ENCODE peak calls at places on chromosomes 6 and 20, in four cellular contexts. B, Y, E and H are unnamed samples.

GRCh38 chr6:2141644-2142290 is 103.6 kb downstream of the GMDS start:
- DNase-seq in Y (no peak), E (no peak), B (no peak), H (no peak)

GRCh38 chr6:38797391-38797790 is 82.3 kb downstream of the DNAH8 start:
- DNase-seq in B (no peak), Y (no peak), E (no peak), H (no peak)

GRCh38 chr6:105806486-105806920 is 279.6 kb upstream of the PRDM1 start:
- DNase-seq in B (no peak), E (no peak), Y (no peak), H (no peak)

GRCh38 chr6:88804701-88805100 is 158.7 kb downstream of the RNGTT start:
- DNase-seq in E (no peak), B (no peak), Y (no peak), H (no peak)

GRCh38 chr6:134636221-134636830 is 313.6 kb downstream of the ALDH8A1 start:
- DNase-seq in Y (no peak), B (no peak), E (no peak), H (no peak)

GRCh38 chr6:28864321-28864923 is 59.4 kb downstream of the TRIM27 start:
- DNase-seq in E (no peak), Y (no peak), B (no peak), H (no peak)

GRCh38 chr20:36572701-36573102 is 695 bp upstream of the TGIF2 start:
- DNase-seq in E (peak), Y (no peak), B (no peak), H (no peak)

GRCh38 chr20:22556565-22557056 is 27.8 kb downstream of the FOXA2 start:
- DNase-seq in Y (no peak), B (no peak), E (no peak), H (no peak)

GRCh38 chr6:155103816-155104366 is 108.8 kb downstream of the TIAM2 start:
- DNase-seq in E (no peak), B (no peak), Y (no peak), H (no peak)

GRCh38 chr6:137497722-137498463 is 3.7 kb upstream of the OLIG3 start:
- DNase-seq in Y (no peak), E (no peak), B (peak), H (peak)

GRCh38 chr6:15956205-15957106 is 172.4 kb upstream of the MYLIP start:
- DNase-seq in B (no peak), Y (no peak), E (no peak), H (no peak)

GRCh38 chr6:42093582-42094329 is 43.4 kb downstream of the TAF8 start:
- DNase-seq in Y (peak), B (no peak), E (no peak), H (no peak)

GRCh38 chr20:18857640-18858039 is 44.1 kb downstream of the SCP2D1 start:
- DNase-seq in B (no peak), E (no peak), Y (no peak), H (no peak)

GRCh38 chr20:38412877-38413577 is 22.1 kb downstream of the SNHG17 start:
- DNase-seq in B (no peak), Y (no peak), E (no peak), H (no peak)

GRCh38 chr6:75747985-75748742 is 875 bp upstream of the MYO6 start:
- DNase-seq in Y (no peak), E (no peak), B (no peak), H (no peak)

GRCh38 chr6:45663181-45664180 is 285.7 kb upstream of the SUPT3H start:
- DNase-seq in Y (peak), E (peak), B (peak), H (peak)

GRCh38 chr6:14713561-14713960 is 532.3 kb upstream of the JARID2 start:
- DNase-seq in Y (no peak), E (no peak), B (no peak), H (no peak)

GRCh38 chr20:3398681-3399252 is 8.7 kb downstream of the DNAAF9 start:
- DNase-seq in E (no peak), Y (no peak), B (no peak), H (no peak)

GRCh38 chr6:34489229-34489805 is 23.4 kb downstream of the PACSIN1 start:
- DNase-seq in Y (no peak), B (no peak), E (no peak), H (no peak)

GRCh38 chr20:50187403-50188051 is 3.1 kb upstream of the CEBPB start:
- DNase-seq in B (no peak), Y (peak), E (no peak), H (no peak)

GRCh38 chr20:41172296-41173140 is 35.2 kb downstream of the PLCG1 start:
- DNase-seq in E (no peak), B (no peak), Y (no peak), H (peak)

GRCh38 chr6:144219056-144219685 is 66.0 kb upstream of the UTRN start:
- DNase-seq in E (no peak), Y (no peak), B (no peak), H (no peak)

GRCh38 chr20:51636123-51636522 is 93.6 kb upstream of the NFATC2 start:
- DNase-seq in B (no peak), E (no peak), Y (no peak), H (no peak)

GRCh38 chr20:62197801-62198200 is 15.0 kb downstream of the MTG2 start:
- DNase-seq in Y (peak), B (no peak), E (no peak), H (no peak)

GRCh38 chr20:3339076-3339475 is 68.4 kb downstream of the DNAAF9 start:
- DNase-seq in Y (no peak), B (no peak), E (no peak), H (no peak)

GRCh38 chr6:53579338-53579737 is 34.4 kb upstream of the GCLC start:
- DNase-seq in Y (no peak), B (no peak), E (no peak), H (no peak)

GRCh38 chr6:5582758-5583157 is 321.4 kb downstream of the FARS2 start:
- DNase-seq in B (no peak), Y (no peak), E (no peak), H (no peak)

GRCh38 chr20:62258499-62259293 is 20.4 kb downstream of the OSBPL2 start:
- DNase-seq in E (no peak), B (no peak), Y (no peak), H (no peak)

GRCh38 chr6:116764557-116764960 is 960 bp downstream of the FAM162B start:
- DNase-seq in E (no peak), B (peak), Y (peak), H (no peak)

GRCh38 chr20:32603046-32603726 is 18.1 kb upstream of the NOL4L start:
- DNase-seq in B (no peak), E (no peak), Y (no peak), H (no peak)

GRCh38 chr6:110999634-111000270 is 17.9 kb downstream of the RPF2 start:
- DNase-seq in E (no peak), Y (no peak), B (no peak), H (no peak)
- TF ChIP-seq CTCF in E (peak), Y (peak), B (peak), H (peak)

GRCh38 chr6:94813806-94814205 is 763.5 kb upstream of the MANEA start:
- DNase-seq in B (no peak), E (no peak), Y (no peak), H (no peak)
- TF ChIP-seq CTCF in B (no peak), E (no peak), Y (no peak), H (peak)

GRCh38 chr20:59955131-59955796 is 3.0 kb upstream of the CDH26 start:
- DNase-seq in B (no peak), E (no peak), Y (no peak), H (no peak)
- TF ChIP-seq CTCF in B (peak), E (no peak), Y (peak), H (peak)

GRCh38 chr6:24513602-24514001 is 18.8 kb downstream of the ALDH5A1 start:
- DNase-seq in B (no peak), E (no peak), Y (no peak), H (no peak)
- TF ChIP-seq CTCF in B (no peak), E (no peak), Y (no peak), H (no peak)

DNA sequence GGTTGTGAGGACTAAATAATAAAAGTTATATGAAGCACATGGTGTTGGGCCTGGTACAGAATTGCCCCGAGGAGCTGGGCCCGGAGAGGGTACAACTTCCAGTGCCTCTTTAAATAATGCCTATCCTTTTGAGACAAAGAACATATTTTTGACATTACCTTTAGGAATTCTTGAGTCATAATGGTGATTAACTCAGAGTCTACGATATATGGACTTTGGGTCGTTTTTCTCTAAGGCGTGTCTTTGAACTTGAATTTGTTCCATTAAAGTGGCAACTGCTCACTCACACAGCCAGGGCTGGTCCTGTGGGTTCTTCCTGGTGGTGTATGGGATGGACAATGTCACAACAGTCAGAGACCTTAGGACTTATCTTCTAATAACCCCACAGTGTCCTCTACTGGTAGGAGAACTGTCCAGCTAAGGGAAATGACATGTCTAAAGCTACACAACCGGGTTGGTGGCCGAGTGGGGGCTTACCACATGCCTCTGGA is 106.5 kb downstream of the CDC5L start:
- DNase-seq in E (no peak), B (no peak), Y (no peak), H (no peak)
- TF ChIP-seq CTCF in E (no peak), B (no peak), Y (no peak), H (no peak)

GRCh38 chr20:47150403-47151152 is 205.9 kb downstream of the ZMYND8 start:
- DNase-seq in E (no peak), B (peak), Y (peak), H (no peak)
- TF ChIP-seq CTCF in E (no peak), B (peak), Y (peak), H (peak)